ENCODE peak calls at places on chromosome 14, in four cellular contexts. L is right atrium auricular region, Q is GM19239, P is NCI-H1105. W is an unnamed sample.

GRCh38 chr14:60616326-60617044 is 32.8 kb downstream of the SIX1 start:
- DNase-seq in Q (no peak), L (no peak), P (peak; percentile 8), W (no peak)

GRCh38 chr14:53355581-53356112 is 202.5 kb upstream of the DDHD1 start:
- DNase-seq in P (no peak), L (no peak), Q (no peak), W (no peak)

GRCh38 chr14:23095196-23096108 is at the start of gene C14orf119:
- DNase-seq in L (peak; percentile 100), Q (peak; percentile 86), P (no peak), W (peak; percentile 98)

GRCh38 chr14:93683241-93683640 is 105.0 kb downstream of the PRIMA1 start:
- DNase-seq in P (no peak), L (no peak), Q (peak; percentile 6), W (no peak)

GRCh38 chr14:89911018-89911919 is 43.3 kb downstream of the EFCAB11 start:
- DNase-seq in Q (no peak), P (peak; percentile 2), L (no peak), W (peak; percentile 69)

GRCh38 chr14:67345583-67345982 is 14.0 kb downstream of the ATP6V1D start:
- DNase-seq in P (no peak), L (no peak), Q (no peak), W (no peak)

GRCh38 chr14:50766338-50766886 is 64.5 kb downstream of the NIN start:
- DNase-seq in L (no peak), Q (no peak), P (no peak), W (peak; percentile 62)

GRCh38 chr14:37036669-37037341 is 135.6 kb downstream of the SLC25A21 start:
- DNase-seq in P (no peak), L (no peak), Q (no peak), W (peak; percentile 29)

GRCh38 chr14:47022721-47023120 is 371.1 kb upstream of the RPL10L start:
- DNase-seq in L (no peak), P (no peak), Q (no peak), W (no peak)

GRCh38 chr14:72741836-72742681 is 151.8 kb downstream of the DPF3 start:
- DNase-seq in L (peak; percentile 47), Q (no peak), P (no peak), W (no peak)

GRCh38 chr14:102799684-102800562 is 22.7 kb downstream of the TRAF3 start:
- DNase-seq in P (no peak), L (no peak), Q (no peak), W (no peak)

GRCh38 chr14:66284346-66284745 is 201.8 kb upstream of the CCDC196 start:
- DNase-seq in L (no peak), P (no peak), Q (no peak), W (peak; percentile 2)

GRCh38 chr14:78633747-78634146 is 463.6 kb downstream of the NRXN3 start:
- DNase-seq in P (peak; percentile 51), Q (no peak), L (no peak), W (no peak)

GRCh38 chr14:59591641-59592040 is 15.0 kb upstream of the CCDC175 start:
- DNase-seq in L (no peak), P (no peak), Q (no peak), W (no peak)

GRCh38 chr14:95463173-95463901 is 53.1 kb downstream of the SYNE3 start:
- DNase-seq in L (no peak), P (peak; percentile 97), Q (no peak), W (no peak)

GRCh38 chr14:104367811-104368750 is 211.5 kb upstream of the C14orf180 start:
- DNase-seq in P (no peak), Q (no peak), L (no peak), W (no peak)

GRCh38 chr14:54338696-54339317 is 58.0 kb upstream of the CDKN3 start:
- DNase-seq in Q (no peak), L (no peak), P (no peak), W (no peak)

GRCh38 chr14:104130974-104131651 is 7.3 kb upstream of the KIF26A start:
- DNase-seq in P (no peak), Q (no peak), L (no peak), W (peak; percentile 32)

GRCh38 chr14:100535287-100536131 is 51.7 kb downstream of the BEGAIN start:
- DNase-seq in L (peak; percentile 53), Q (peak; percentile 4), P (no peak), W (no peak)

GRCh38 chr14:99258341-99258781 is 13.6 kb downstream of the BCL11B start:
- DNase-seq in L (no peak), Q (no peak), P (no peak), W (no peak)

GRCh38 chr14:99627100-99627499 is 17.8 kb upstream of the HHIPL1 start:
- DNase-seq in P (no peak), Q (no peak), L (no peak), W (no peak)

GRCh38 chr14:34436960-34437728 is 24.9 kb downstream of the SPTSSA start:
- DNase-seq in P (no peak), L (no peak), Q (no peak), W (no peak)

GRCh38 chr14:20998674-20999366 is at the start of gene SLC39A2:
- DNase-seq in Q (no peak), P (no peak), L (peak; percentile 79), W (no peak)